ENCODE peak calls at places on chromosomes 5 and 9, in four cellular contexts. One of them, this sample, is unnamed.

GRCh38 chr5:57720656-57721055 is 238.0 kb upstream of the ACTBL2 start:
- DNase-seq in AG04450: no peak
- DNase-seq in NCI-H1105 treated with DMSO at 0.1 percent for 48 hours: no peak
- DNase-seq in right lobe of liver: peak; percentile 36
- DNase-seq in this sample: no peak

GRCh38 chr9:36036780-36037579 is at the start of gene RECK:
- DNase-seq in AG04450: peak; percentile 68
- DNase-seq in NCI-H1105 treated with DMSO at 0.1 percent for 48 hours: peak; percentile 60
- DNase-seq in right lobe of liver: peak; percentile 89
- DNase-seq in this sample: peak; percentile 73

GRCh38 chr9:133684461-133685361 is 48.5 kb downstream of the DBH start:
- DNase-seq in AG04450: no peak
- DNase-seq in NCI-H1105 treated with DMSO at 0.1 percent for 48 hours: no peak
- DNase-seq in right lobe of liver: peak; percentile 52
- DNase-seq in this sample: no peak

GRCh38 chr5:35780236-35780635 is 76.5 kb upstream of the IL7R start:
- DNase-seq in AG04450: no peak
- DNase-seq in NCI-H1105 treated with DMSO at 0.1 percent for 48 hours: no peak
- DNase-seq in right lobe of liver: no peak
- DNase-seq in this sample: no peak

GRCh38 chr5:175796536-175797499 is 74.6 kb upstream of the CPLX2 start:
- DNase-seq in AG04450: peak; percentile 53
- DNase-seq in NCI-H1105 treated with DMSO at 0.1 percent for 48 hours: peak; percentile 67
- DNase-seq in right lobe of liver: peak; percentile 86
- DNase-seq in this sample: peak; percentile 52

GRCh38 chr9:133006731-133007352 is 24.0 kb upstream of the GTF3C5 start:
- DNase-seq in AG04450: no peak
- DNase-seq in NCI-H1105 treated with DMSO at 0.1 percent for 48 hours: no peak
- DNase-seq in right lobe of liver: peak; percentile 11
- DNase-seq in this sample: no peak

GRCh38 chr9:70435948-70436347 is 21.5 kb upstream of the KLF9 start:
- DNase-seq in AG04450: no peak
- DNase-seq in NCI-H1105 treated with DMSO at 0.1 percent for 48 hours: no peak
- DNase-seq in right lobe of liver: no peak
- DNase-seq in this sample: no peak

GRCh38 chr5:17374973-17375844 is 122.8 kb upstream of the TAF11L2 start:
- DNase-seq in AG04450: no peak
- DNase-seq in NCI-H1105 treated with DMSO at 0.1 percent for 48 hours: no peak
- DNase-seq in right lobe of liver: no peak
- DNase-seq in this sample: no peak

GRCh38 chr5:89572696-89573095 is 689.7 kb upstream of the MEF2C start:
- DNase-seq in AG04450: peak; percentile 77
- DNase-seq in NCI-H1105 treated with DMSO at 0.1 percent for 48 hours: no peak
- DNase-seq in right lobe of liver: no peak
- DNase-seq in this sample: no peak

GRCh38 chr9:35904338-35904737 is 1.7 kb upstream of the HRCT1 start:
- DNase-seq in AG04450: no peak
- DNase-seq in NCI-H1105 treated with DMSO at 0.1 percent for 48 hours: no peak
- DNase-seq in right lobe of liver: no peak
- DNase-seq in this sample: no peak

GRCh38 chr9:137011130-137011529 is 14.8 kb upstream of the CLIC3 start:
- DNase-seq in AG04450: no peak
- DNase-seq in NCI-H1105 treated with DMSO at 0.1 percent for 48 hours: no peak
- DNase-seq in right lobe of liver: no peak
- DNase-seq in this sample: no peak

GRCh38 chr5:122421379-122422081 is 109.5 kb downstream of the SNCAIP start:
- DNase-seq in AG04450: no peak
- DNase-seq in NCI-H1105 treated with DMSO at 0.1 percent for 48 hours: no peak
- DNase-seq in right lobe of liver: no peak
- DNase-seq in this sample: no peak

GRCh38 chr5:172683696-172684464 is 42.8 kb downstream of the NEURL1B start:
- DNase-seq in AG04450: no peak
- DNase-seq in NCI-H1105 treated with DMSO at 0.1 percent for 48 hours: no peak
- DNase-seq in right lobe of liver: no peak
- DNase-seq in this sample: no peak

GRCh38 chr5:35067985-35068384 is 20.2 kb upstream of the AGXT2 start:
- DNase-seq in AG04450: no peak
- DNase-seq in NCI-H1105 treated with DMSO at 0.1 percent for 48 hours: no peak
- DNase-seq in right lobe of liver: no peak
- DNase-seq in this sample: no peak

GRCh38 chr5:151126199-151126645 is 31.4 kb downstream of the ANXA6 start:
- DNase-seq in AG04450: no peak
- DNase-seq in NCI-H1105 treated with DMSO at 0.1 percent for 48 hours: peak; percentile 4
- DNase-seq in right lobe of liver: peak; percentile 85
- DNase-seq in this sample: peak; percentile 36

GRCh38 chr9:1208185-1208584 is 158.0 kb downstream of the DMRT2 start:
- DNase-seq in AG04450: peak; percentile 6
- DNase-seq in NCI-H1105 treated with DMSO at 0.1 percent for 48 hours: no peak
- DNase-seq in right lobe of liver: no peak
- DNase-seq in this sample: no peak

GRCh38 chr5:39928709-39929108 is 503.9 kb upstream of the DAB2 start:
- DNase-seq in AG04450: no peak
- DNase-seq in NCI-H1105 treated with DMSO at 0.1 percent for 48 hours: no peak
- DNase-seq in right lobe of liver: no peak
- DNase-seq in this sample: no peak

GRCh38 chr5:121968910-121969607 is 7.3 kb downstream of the SRFBP1 start:
- DNase-seq in AG04450: peak; percentile 98
- DNase-seq in NCI-H1105 treated with DMSO at 0.1 percent for 48 hours: no peak
- DNase-seq in right lobe of liver: no peak
- DNase-seq in this sample: no peak

GRCh38 chr9:127323393-127323792 is 58.8 kb downstream of the GARNL3 start:
- DNase-seq in AG04450: no peak
- DNase-seq in NCI-H1105 treated with DMSO at 0.1 percent for 48 hours: no peak
- DNase-seq in right lobe of liver: no peak
- DNase-seq in this sample: no peak

GRCh38 chr9:86187121-86187520 is 72.3 kb downstream of the C9orf153 start:
- DNase-seq in AG04450: no peak
- DNase-seq in NCI-H1105 treated with DMSO at 0.1 percent for 48 hours: no peak
- DNase-seq in right lobe of liver: no peak
- DNase-seq in this sample: no peak

GRCh38 chr5:158485604-158486081 is 614.1 kb downstream of the EBF1 start:
- DNase-seq in AG04450: no peak
- DNase-seq in NCI-H1105 treated with DMSO at 0.1 percent for 48 hours: no peak
- DNase-seq in right lobe of liver: no peak
- DNase-seq in this sample: no peak

GRCh38 chr5:98911221-98912040 is 17.4 kb downstream of the CHD1 start:
- DNase-seq in AG04450: no peak
- DNase-seq in NCI-H1105 treated with DMSO at 0.1 percent for 48 hours: no peak
- DNase-seq in right lobe of liver: no peak
- DNase-seq in this sample: peak; percentile 42

GRCh38 chr9:70091103-70091502 is 47.5 kb downstream of the MAMDC2 start:
- DNase-seq in AG04450: no peak
- DNase-seq in NCI-H1105 treated with DMSO at 0.1 percent for 48 hours: no peak
- DNase-seq in right lobe of liver: no peak
- DNase-seq in this sample: no peak

GRCh38 chr5:74370168-74370567 is 270.4 kb downstream of the ENC1 start:
- DNase-seq in AG04450: no peak
- DNase-seq in NCI-H1105 treated with DMSO at 0.1 percent for 48 hours: no peak
- DNase-seq in right lobe of liver: no peak
- DNase-seq in this sample: no peak

GRCh38 chr9:20290287-20290686 is 332.0 kb downstream of the MLLT3 start:
- DNase-seq in AG04450: no peak
- DNase-seq in NCI-H1105 treated with DMSO at 0.1 percent for 48 hours: no peak
- DNase-seq in right lobe of liver: no peak
- DNase-seq in this sample: no peak

GRCh38 chr9:104748359-104749031 is 1.0 kb downstream of the NIPSNAP3A start:
- DNase-seq in AG04450: no peak
- DNase-seq in NCI-H1105 treated with DMSO at 0.1 percent for 48 hours: no peak
- DNase-seq in right lobe of liver: no peak
- DNase-seq in this sample: no peak

GRCh38 chr9:103397868-103398600 is 402.9 kb downstream of the CYLC2 start:
- DNase-seq in AG04450: no peak
- DNase-seq in NCI-H1105 treated with DMSO at 0.1 percent for 48 hours: peak; percentile 22
- DNase-seq in right lobe of liver: no peak
- DNase-seq in this sample: peak; percentile 73

GRCh38 chr9:134653259-134654009 is 11.8 kb downstream of the COL5A1 start:
- DNase-seq in AG04450: no peak
- DNase-seq in NCI-H1105 treated with DMSO at 0.1 percent for 48 hours: no peak
- DNase-seq in right lobe of liver: peak; percentile 31
- DNase-seq in this sample: no peak

GRCh38 chr5:149247726-149248125 is 23.9 kb upstream of the AFAP1L1 start:
- DNase-seq in AG04450: no peak
- DNase-seq in NCI-H1105 treated with DMSO at 0.1 percent for 48 hours: no peak
- DNase-seq in right lobe of liver: no peak
- DNase-seq in this sample: no peak

GRCh38 chr5:72209515-72210115 is 102.3 kb downstream of the MAP1B start:
- DNase-seq in AG04450: no peak
- DNase-seq in NCI-H1105 treated with DMSO at 0.1 percent for 48 hours: peak; percentile 89
- DNase-seq in right lobe of liver: no peak
- DNase-seq in this sample: peak; percentile 12